ENCODE peak calls at places on chromosome 14, in eight cellular contexts. G is GM19239, K is NCI-H1436, I is heart left ventricle, Z is GM13976, B is T-cell, M is posterior cingulate gyrus, O is HCT116. U is an unnamed sample.

GRCh38 chr14:100213956-100214767 is 24.8 kb upstream of the YY1 start:
- DNase-seq in G (peak), K (peak), I (peak), Z (peak), B (peak), M (peak), O (peak), U (peak)

GRCh38 chr14:93042968-93043940 is 72.5 kb downstream of the ITPK1 start:
- DNase-seq in G (no peak), K (no peak), I (peak), Z (peak), B (no peak), M (no peak), O (peak), U (peak)

GRCh38 chr14:55373784-55374725 is 37.6 kb downstream of the ATG14 start:
- DNase-seq in G (peak), K (no peak), I (no peak), Z (peak), B (peak), M (no peak), O (peak), U (no peak)

GRCh38 chr14:104876251-104876699 is 11.2 kb downstream of the CEP170B start:
- DNase-seq in G (no peak), K (peak), I (peak), Z (peak), B (no peak), M (no peak), O (peak), U (peak)

GRCh38 chr14:30527196-30527595 is 31.8 kb upstream of the G2E3 start:
- DNase-seq in G (no peak), K (no peak), I (no peak), Z (no peak), B (no peak), M (no peak), O (no peak), U (no peak)

GRCh38 chr14:93859957-93860356 is 67.2 kb upstream of the FAM181A start:
- DNase-seq in G (no peak), K (no peak), I (no peak), Z (no peak), B (no peak), M (no peak), O (no peak), U (no peak)

GRCh38 chr14:45091696-45092095 is 7.8 kb downstream of the PRPF39 start:
- DNase-seq in G (no peak), K (no peak), I (no peak), Z (no peak), B (no peak), M (no peak), O (no peak), U (no peak)

GRCh38 chr14:44979740-44980346 is 17.9 kb downstream of the TOGARAM1 start:
- DNase-seq in G (no peak), K (no peak), I (no peak), Z (no peak), B (no peak), M (no peak), O (no peak), U (no peak)

GRCh38 chr14:21263284-21264024 is 5.8 kb downstream of the HNRNPC start:
- DNase-seq in G (no peak), K (no peak), I (no peak), Z (no peak), B (no peak), M (no peak), O (no peak), U (no peak)

GRCh38 chr14:37194698-37195097 is 3.0 kb upstream of the MIPOL1 start:
- DNase-seq in G (no peak), K (no peak), I (no peak), Z (no peak), B (no peak), M (no peak), O (no peak), U (no peak)

GRCh38 chr14:89757313-89757939 is 197.1 kb downstream of the EFCAB11 start:
- DNase-seq in G (no peak), K (no peak), I (no peak), Z (no peak), B (no peak), M (no peak), O (no peak), U (no peak)

GRCh38 chr14:21063479-21063878 is 5.9 kb downstream of the RNASE8 start:
- DNase-seq in G (no peak), K (no peak), I (no peak), Z (no peak), B (no peak), M (no peak), O (no peak), U (peak)

GRCh38 chr14:103743691-103744090 is 28.1 kb downstream of the ZFYVE21 start:
- DNase-seq in G (no peak), K (no peak), I (no peak), Z (no peak), B (no peak), M (peak), O (no peak), U (no peak)

GRCh38 chr14:62357362-62357761 is 595.1 kb downstream of the SNAPC1 start:
- DNase-seq in G (no peak), K (no peak), I (no peak), Z (no peak), B (no peak), M (no peak), O (no peak), U (no peak)

GRCh38 chr14:68462683-68463082 is 330.2 kb downstream of the ZFP36L1 start:
- DNase-seq in G (no peak), K (no peak), I (no peak), Z (no peak), B (no peak), M (no peak), O (no peak), U (no peak)

GRCh38 chr14:20455355-20456300 is 602 bp downstream of the APEX1 start:
- DNase-seq in G (no peak), K (peak), I (no peak), Z (no peak), B (peak), M (no peak), O (no peak), U (peak)

GRCh38 chr14:89681086-89682018 is 264.3 kb upstream of the FOXN3 start:
- DNase-seq in G (no peak), K (no peak), I (no peak), Z (peak), B (peak), M (no peak), O (no peak), U (no peak)

GRCh38 chr14:90675399-90675798 is 140.8 kb downstream of the TTC7B start:
- DNase-seq in G (no peak), K (no peak), I (peak), Z (no peak), B (no peak), M (no peak), O (no peak), U (peak)

GRCh38 chr14:67934087-67934486 is 114.5 kb downstream of the RAD51B start:
- DNase-seq in G (peak), K (peak), I (no peak), Z (peak), B (peak), M (no peak), O (peak), U (no peak)

GRCh38 chr14:24388474-24389179 is 10.2 kb upstream of the NYNRIN start:
- DNase-seq in G (no peak), K (no peak), I (no peak), Z (no peak), B (no peak), M (no peak), O (no peak), U (no peak)

GRCh38 chr14:60720962-60721330 is 3.2 kb downstream of the SIX4 start:
- DNase-seq in G (no peak), K (no peak), I (no peak), Z (peak), B (no peak), M (no peak), O (no peak), U (no peak)

GRCh38 chr14:55077155-55077554 is 25.7 kb downstream of the MAPK1IP1L start:
- DNase-seq in G (no peak), K (no peak), I (no peak), Z (no peak), B (no peak), M (no peak), O (peak), U (no peak)

GRCh38 chr14:105853907-105854599 is 327.7 kb downstream of the TMEM121 start:
- DNase-seq in G (no peak), K (no peak), I (no peak), Z (no peak), B (no peak), M (peak), O (no peak), U (no peak)

GRCh38 chr14:93207468-93208308 is 632 bp downstream of the UBR7 start:
- DNase-seq in G (no peak), K (no peak), I (peak), Z (peak), B (peak), M (peak), O (no peak), U (peak)

GRCh38 chr14:63632932-63633514 is 8.6 kb downstream of the WDR89 start:
- DNase-seq in G (peak), K (no peak), I (no peak), Z (peak), B (peak), M (no peak), O (peak), U (no peak)

GRCh38 chr14:65226824-65227604 is 124.7 kb upstream of the MAX start:
- DNase-seq in G (no peak), K (no peak), I (no peak), Z (no peak), B (no peak), M (peak), O (no peak), U (no peak)

GRCh38 chr14:65357091-65357490 is 55.4 kb upstream of the FUT8 start:
- DNase-seq in G (no peak), K (no peak), I (no peak), Z (no peak), B (no peak), M (no peak), O (no peak), U (no peak)

GRCh38 chr14:62897057-62897456 is 148.2 kb downstream of the KCNH5 start:
- DNase-seq in G (no peak), K (no peak), I (no peak), Z (no peak), B (no peak), M (no peak), O (no peak), U (no peak)

GRCh38 chr14:105857816-105858675 is 331.7 kb downstream of the TMEM121 start:
- DNase-seq in G (no peak), K (no peak), I (no peak), Z (peak), B (no peak), M (peak), O (no peak), U (no peak)

GRCh38 chr14:25431211-25432076 is 381.5 kb upstream of the STXBP6 start:
- DNase-seq in G (no peak), K (no peak), I (no peak), Z (no peak), B (no peak), M (no peak), O (no peak), U (no peak)

GRCh38 chr14:74502236-74503019 is 8.9 kb downstream of the ISCA2 start:
- DNase-seq in G (peak), K (no peak), I (no peak), Z (peak), B (no peak), M (no peak), O (no peak), U (no peak)

GRCh38 chr14:102445066-102445465 is 64.5 kb downstream of the ANKRD9 start:
- DNase-seq in G (no peak), K (no peak), I (no peak), Z (no peak), B (no peak), M (peak), O (no peak), U (no peak)

GRCh38 chr14:63438065-63438757 is 105.0 kb downstream of the PPP2R5E start:
- DNase-seq in G (peak), K (no peak), I (peak), Z (no peak), B (peak), M (no peak), O (peak), U (no peak)

GRCh38 chr14:21268612-21269251 is 510 bp downstream of the HNRNPC start:
- DNase-seq in G (no peak), K (peak), I (no peak), Z (no peak), B (peak), M (no peak), O (peak), U (peak)

GRCh38 chr14:100025111-100025510 is 40.1 kb upstream of the EVL start:
- DNase-seq in G (no peak), K (no peak), I (no peak), Z (peak), B (peak), M (no peak), O (peak), U (peak)

GRCh38 chr14:49863483-49864262 is 11.1 kb upstream of the NEMF start:
- DNase-seq in G (no peak), K (no peak), I (no peak), Z (no peak), B (peak), M (no peak), O (no peak), U (no peak)

GRCh38 chr14:68655021-68655811 is 137.7 kb downstream of the ZFP36L1 start:
- DNase-seq in G (no peak), K (no peak), I (no peak), Z (no peak), B (no peak), M (no peak), O (no peak), U (no peak)

GRCh38 chr14:78088941-78089340 is 81.2 kb upstream of the NRXN3 start:
- DNase-seq in G (no peak), K (peak), I (no peak), Z (no peak), B (no peak), M (no peak), O (no peak), U (peak)

U was measured in gastrocnemius medialis.